ENCODE peak calls at places on chromosomes 7 and 10, in ten cellular contexts. U is spleen, C is suprapubic skin, J is stomach, E is Panc1, P is SK-N-MC, M is prostate gland, V is GM23338, D is HCT116, K is K562. Z is an unnamed sample.

GRCh38 chr10:104435822-104436221 is 82.2 kb downstream of the CFAP58 start:
- DNase-seq in U (no peak), C (no peak), J (no peak), E (no peak), P (peak), M (no peak), V (no peak), D (no peak), K (no peak), Z (no peak)

GRCh38 chr10:6399241-6399701 is 180.8 kb downstream of the PRKCQ start:
- DNase-seq in U (no peak), C (no peak), J (no peak), E (no peak), P (no peak), M (peak), V (no peak), D (no peak), K (no peak), Z (no peak)

GRCh38 chr10:62056219-62056618 is 154.7 kb downstream of the ARID5B start:
- DNase-seq in U (no peak), C (no peak), J (no peak), E (no peak), P (no peak), M (no peak), V (no peak), D (no peak), K (no peak), Z (no peak)

GRCh38 chr10:11225935-11226334 is 208.3 kb downstream of the CELF2 start:
- DNase-seq in U (peak), C (no peak), J (no peak), E (no peak), P (no peak), M (peak), V (no peak), D (no peak), K (peak), Z (no peak)

GRCh38 chr7:150974468-150975391 is 3.4 kb downstream of the KCNH2 start:
- DNase-seq in U (peak), C (no peak), J (peak), E (no peak), P (no peak), M (no peak), V (peak), D (peak), K (peak), Z (peak)

GRCh38 chr7:41133700-41134099 is 569.2 kb downstream of the INHBA start:
- DNase-seq in U (no peak), C (no peak), J (no peak), E (no peak), P (no peak), M (no peak), V (no peak), D (no peak), K (no peak), Z (no peak)

GRCh38 chr10:120833222-120833928 is 17.8 kb upstream of the WDR11 start:
- DNase-seq in U (no peak), C (no peak), J (no peak), E (no peak), P (no peak), M (no peak), V (no peak), D (no peak), K (no peak), Z (no peak)

GRCh38 chr7:40972426-40972825 is 730.5 kb downstream of the INHBA start:
- DNase-seq in U (no peak), C (no peak), J (no peak), E (no peak), P (no peak), M (no peak), V (peak), D (no peak), K (no peak), Z (no peak)

GRCh38 chr7:148914208-148914777 is 30.2 kb upstream of the EZH2 start:
- DNase-seq in U (no peak), C (no peak), J (no peak), E (peak), P (no peak), M (no peak), V (no peak), D (peak), K (peak), Z (no peak)

GRCh38 chr10:80194373-80195045 is 10.8 kb downstream of the ANXA11 start:
- DNase-seq in U (peak), C (no peak), J (no peak), E (no peak), P (no peak), M (no peak), V (peak), D (no peak), K (no peak), Z (no peak)

GRCh38 chr7:127189074-127189473 is 63.7 kb downstream of the GRM8 start:
- DNase-seq in U (no peak), C (no peak), J (no peak), E (peak), P (no peak), M (no peak), V (no peak), D (no peak), K (no peak), Z (no peak)

GRCh38 chr7:23000597-23001360 is 13.2 kb downstream of the HYCC1 start:
- DNase-seq in U (no peak), C (no peak), J (no peak), E (no peak), P (no peak), M (no peak), V (peak), D (no peak), K (no peak), Z (no peak)

GRCh38 chr7:148944935-148945934 is 61.1 kb upstream of the EZH2 start:
- DNase-seq in U (peak), C (no peak), J (no peak), E (no peak), P (no peak), M (no peak), V (no peak), D (no peak), K (no peak), Z (no peak)

GRCh38 chr10:50318129-50318528 is 66.8 kb upstream of the ASAH2 start:
- DNase-seq in U (no peak), C (no peak), J (no peak), E (no peak), P (no peak), M (no peak), V (no peak), D (no peak), K (no peak), Z (no peak)

GRCh38 chr7:40199076-40199802 is 64.4 kb downstream of the SUGCT start:
- DNase-seq in U (no peak), C (no peak), J (no peak), E (no peak), P (peak), M (no peak), V (peak), D (no peak), K (peak), Z (no peak)

GRCh38 chr10:52226448-52226847 is 87.6 kb upstream of the DKK1 start:
- DNase-seq in U (no peak), C (no peak), J (no peak), E (no peak), P (no peak), M (no peak), V (no peak), D (no peak), K (no peak), Z (no peak)

GRCh38 chr7:84412161-84412969 is 217.8 kb upstream of the SEMA3A start:
- DNase-seq in U (no peak), C (no peak), J (no peak), E (peak), P (no peak), M (no peak), V (no peak), D (peak), K (no peak), Z (no peak)

GRCh38 chr10:69636626-69637550 is 6.8 kb downstream of the FAM241B start:
- DNase-seq in U (peak), C (peak), J (peak), E (no peak), P (no peak), M (peak), V (peak), D (peak), K (no peak), Z (no peak)

GRCh38 chr10:22022257-22023051 is 18.9 kb upstream of the DNAJC1 start:
- DNase-seq in U (no peak), C (no peak), J (no peak), E (no peak), P (no peak), M (no peak), V (no peak), D (no peak), K (peak), Z (no peak)

GRCh38 chr10:132555648-132556575 is 18.3 kb downstream of the INPP5A start:
- DNase-seq in U (peak), C (no peak), J (no peak), E (no peak), P (no peak), M (no peak), V (no peak), D (no peak), K (no peak), Z (no peak)

GRCh38 chr7:4641667-4642467 is 40.2 kb upstream of the FOXK1 start:
- DNase-seq in U (peak), C (peak), J (peak), E (peak), P (peak), M (peak), V (peak), D (peak), K (peak), Z (peak)

GRCh38 chr7:4642468-4643203 is 39.5 kb upstream of the FOXK1 start:
- DNase-seq in U (no peak), C (no peak), J (no peak), E (no peak), P (no peak), M (no peak), V (no peak), D (no peak), K (no peak), Z (no peak)

GRCh38 chr7:4645241-4645640 is 36.9 kb upstream of the FOXK1 start:
- DNase-seq in U (no peak), C (no peak), J (no peak), E (no peak), P (no peak), M (no peak), V (no peak), D (no peak), K (no peak), Z (no peak)

GRCh38 chr7:4638781-4639575 is 43.1 kb upstream of the FOXK1 start:
- DNase-seq in U (no peak), C (no peak), J (no peak), E (no peak), P (no peak), M (no peak), V (no peak), D (no peak), K (no peak), Z (no peak)

DNA sequence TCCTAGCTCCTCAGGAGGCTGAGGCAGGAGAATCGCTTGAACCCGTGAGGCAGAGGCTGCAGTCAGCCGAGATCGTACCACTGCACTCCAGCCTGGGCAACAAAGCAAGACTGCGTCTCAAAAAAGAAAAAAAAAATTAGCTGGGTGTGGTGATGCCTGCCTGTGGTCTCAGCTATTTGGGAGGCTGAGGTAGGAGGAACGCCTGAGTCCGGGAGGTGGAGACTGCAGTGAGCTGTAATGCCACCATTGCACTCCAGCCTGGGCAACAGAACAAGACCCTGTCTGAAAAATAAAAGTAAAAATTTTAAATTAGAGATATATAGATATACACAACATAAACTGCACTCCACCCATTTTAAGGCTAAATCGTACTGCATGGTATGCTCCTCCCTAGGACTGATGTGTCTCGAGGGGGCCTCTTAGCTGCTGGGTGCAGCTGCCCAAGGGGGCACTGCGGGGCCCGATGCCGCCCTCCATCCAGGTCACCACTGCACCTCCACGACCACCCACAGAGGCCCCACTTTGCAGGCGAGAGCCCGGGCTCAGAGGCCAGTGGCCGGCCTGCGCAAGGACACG is 40.9 kb upstream of the FOXK1 start:
- DNase-seq in U (no peak), C (no peak), J (no peak), E (no peak), P (no peak), M (no peak), V (no peak), D (no peak), K (no peak), Z (no peak)
- TF ChIP-seq POLR2AphosphoS5 in U (no peak), C (no peak), J (no peak), E (no peak), P (peak), M (no peak), V (peak), D (no peak), K (no peak), Z (peak)

GRCh38 chr10:58101682-58102081 is 166.0 kb downstream of the IPMK start:
- DNase-seq in U (no peak), C (no peak), J (no peak), E (no peak), P (no peak), M (no peak), V (no peak), D (no peak), K (no peak), Z (no peak)
- TF ChIP-seq POLR2AphosphoS5 in U (no peak), C (no peak), J (no peak), E (no peak), P (no peak), M (no peak), V (no peak), D (no peak), K (no peak), Z (no peak)

DNA sequence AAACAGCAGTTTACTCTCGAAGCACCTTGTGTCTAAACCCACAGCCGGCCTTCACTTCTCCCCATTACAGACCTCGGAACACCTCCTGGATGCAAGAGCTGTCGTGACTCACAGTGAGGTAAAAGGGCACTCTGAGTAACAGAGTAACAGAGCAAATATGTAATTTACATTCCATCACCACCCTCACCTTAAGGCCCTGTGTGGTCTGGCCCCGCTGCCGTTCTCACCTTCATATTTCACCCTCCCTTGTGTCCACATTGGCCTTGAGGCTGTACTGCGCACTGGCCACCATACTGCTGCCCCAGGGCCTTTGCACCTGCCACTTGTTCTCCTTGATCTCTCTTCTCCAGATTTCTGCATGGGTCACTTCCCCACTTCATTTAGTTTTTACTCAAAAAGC is 12.6 kb downstream of the FFAR4 start:
- DNase-seq in U (no peak), C (no peak), J (peak), E (peak), P (no peak), M (no peak), V (no peak), D (peak), K (no peak), Z (no peak)
- TF ChIP-seq POLR2AphosphoS5 in U (no peak), C (no peak), J (no peak), E (no peak), P (no peak), M (no peak), V (no peak), D (no peak), K (no peak), Z (no peak)

GRCh38 chr7:38248069-38248567 is 25.3 kb downstream of the TARP start:
- DNase-seq in U (no peak), C (no peak), J (no peak), E (no peak), P (no peak), M (no peak), V (no peak), D (no peak), K (no peak), Z (no peak)
- TF ChIP-seq POLR2AphosphoS5 in U (no peak), C (no peak), J (no peak), E (no peak), P (no peak), M (no peak), V (no peak), D (no peak), K (no peak), Z (no peak)

GRCh38 chr10:77892761-77893160 is 33.8 kb downstream of the DLG5 start:
- DNase-seq in U (no peak), C (no peak), J (no peak), E (no peak), P (no peak), M (no peak), V (no peak), D (no peak), K (no peak), Z (no peak)

GRCh38 chr10:77894058-77894457 is 32.5 kb downstream of the DLG5 start:
- DNase-seq in U (no peak), C (no peak), J (no peak), E (no peak), P (no peak), M (no peak), V (no peak), D (no peak), K (no peak), Z (no peak)

GRCh38 chr10:77893386-77893785 is 33.2 kb downstream of the DLG5 start:
- DNase-seq in U (no peak), C (no peak), J (no peak), E (no peak), P (no peak), M (no peak), V (no peak), D (no peak), K (no peak), Z (no peak)

GRCh38 chr10:77890097-77890496 is 36.5 kb downstream of the DLG5 start:
- DNase-seq in U (no peak), C (no peak), J (no peak), E (no peak), P (no peak), M (no peak), V (peak), D (peak), K (peak), Z (no peak)

DNA sequence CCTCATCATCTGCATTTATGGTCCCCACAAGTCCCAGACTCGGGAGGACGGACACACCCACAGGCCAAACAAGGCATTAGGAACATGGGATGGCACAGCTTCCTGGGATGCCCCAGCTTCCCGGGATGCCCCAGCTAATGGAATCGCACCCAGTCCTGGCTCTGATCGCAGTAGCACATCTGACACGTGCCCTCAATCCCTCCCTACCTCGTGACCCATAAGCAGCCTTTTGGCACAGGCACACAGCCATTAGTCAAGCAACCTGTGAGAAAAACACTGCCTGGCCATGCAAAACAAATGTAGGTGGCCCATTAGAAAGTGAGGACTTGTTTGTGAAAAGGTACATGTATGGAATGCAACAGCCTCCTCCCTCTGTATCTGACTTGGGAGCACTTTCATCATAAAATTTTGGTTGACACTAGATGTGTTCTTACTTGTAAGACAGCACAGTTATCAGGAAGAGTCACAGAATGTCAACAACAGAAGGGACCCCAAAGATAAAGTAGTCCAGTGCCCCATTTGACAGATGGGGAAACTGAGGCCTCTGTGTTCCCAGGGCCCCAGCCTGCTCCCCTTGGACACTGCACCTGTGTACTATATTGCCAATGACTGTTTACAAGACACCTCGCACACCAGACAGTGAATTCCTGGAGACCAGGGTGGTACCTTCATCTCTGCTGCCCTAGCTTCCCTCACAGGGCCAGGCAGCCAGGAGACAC is 34.4 kb downstream of the DLG5 start:
- DNase-seq in U (no peak), C (no peak), J (no peak), E (no peak), P (no peak), M (no peak), V (no peak), D (no peak), K (no peak), Z (no peak)
- TF ChIP-seq POLR2AphosphoS5 in U (no peak), C (no peak), J (no peak), E (no peak), P (no peak), M (peak), V (no peak), D (no peak), K (no peak), Z (no peak)

Z was measured in GM12891.